ENCODE peak calls at places on chromosomes 12 and 14, in eight cellular contexts. W is IMR-90, I is mesendoderm, E is neuronal stem cell, Y is HCT116, U is fibroblast of lung, L is HepG2, K is H1. C is an unnamed sample.
A peak's percentile ranks its signal among the peaks of the same experiment; 100 is the strongest.

GRCh38 chr12:107349008-107349747 is 255.8 kb upstream of the CRY1 start:
- DNase-seq in W (peak; percentile 91), I (peak; percentile 89), E (no peak), Y (peak; percentile 94), U (peak; percentile 96), L (peak; percentile 98), K (no peak), C (no peak)

GRCh38 chr12:47649381-47649780 is 56.4 kb downstream of the RPAP3 start:
- DNase-seq in W (no peak), I (no peak), E (no peak), Y (no peak), U (no peak), L (no peak), K (no peak), C (no peak)

GRCh38 chr14:34582117-34582680 is 42.7 kb upstream of the EAPP start:
- DNase-seq in W (no peak), I (no peak), E (no peak), Y (no peak), U (no peak), L (no peak), K (no peak), C (no peak)

GRCh38 chr12:45781080-45781479 is 51.6 kb downstream of the ARID2 start:
- DNase-seq in W (no peak), I (no peak), E (no peak), Y (no peak), U (no peak), L (no peak), K (no peak), C (no peak)

GRCh38 chr12:25293596-25293995 is 42.9 kb upstream of the KRAS start:
- DNase-seq in W (no peak), I (no peak), E (no peak), Y (no peak), U (peak; percentile 18), L (no peak), K (no peak), C (no peak)

GRCh38 chr12:13044002-13044858 is at the start of gene FAM234B:
- DNase-seq in W (peak; percentile 62), I (peak; percentile 71), E (peak; percentile 76), Y (peak; percentile 19), U (peak; percentile 56), L (peak; percentile 40), K (peak; percentile 90), C (peak; percentile 82)

GRCh38 chr12:121918679-121919038 is 267 bp downstream of the CFAP251 start:
- DNase-seq in W (no peak), I (no peak), E (no peak), Y (no peak), U (no peak), L (no peak), K (no peak), C (peak; percentile 91)

GRCh38 chr12:6425588-6426531 is 18.9 kb upstream of the CD27 start:
- DNase-seq in W (peak; percentile 6), I (no peak), E (no peak), Y (no peak), U (no peak), L (peak; percentile 49), K (no peak), C (peak; percentile 94)

GRCh38 chr12:54028324-54029201 is at the start of gene HOXC6:
- DNase-seq in W (no peak), I (no peak), E (no peak), Y (no peak), U (no peak), L (no peak), K (no peak), C (peak; percentile 62)

GRCh38 chr14:85625925-85626585 is 96.1 kb downstream of the FLRT2 start:
- DNase-seq in W (peak; percentile 8), I (no peak), E (no peak), Y (no peak), U (peak; percentile 1), L (no peak), K (no peak), C (no peak)

DNA sequence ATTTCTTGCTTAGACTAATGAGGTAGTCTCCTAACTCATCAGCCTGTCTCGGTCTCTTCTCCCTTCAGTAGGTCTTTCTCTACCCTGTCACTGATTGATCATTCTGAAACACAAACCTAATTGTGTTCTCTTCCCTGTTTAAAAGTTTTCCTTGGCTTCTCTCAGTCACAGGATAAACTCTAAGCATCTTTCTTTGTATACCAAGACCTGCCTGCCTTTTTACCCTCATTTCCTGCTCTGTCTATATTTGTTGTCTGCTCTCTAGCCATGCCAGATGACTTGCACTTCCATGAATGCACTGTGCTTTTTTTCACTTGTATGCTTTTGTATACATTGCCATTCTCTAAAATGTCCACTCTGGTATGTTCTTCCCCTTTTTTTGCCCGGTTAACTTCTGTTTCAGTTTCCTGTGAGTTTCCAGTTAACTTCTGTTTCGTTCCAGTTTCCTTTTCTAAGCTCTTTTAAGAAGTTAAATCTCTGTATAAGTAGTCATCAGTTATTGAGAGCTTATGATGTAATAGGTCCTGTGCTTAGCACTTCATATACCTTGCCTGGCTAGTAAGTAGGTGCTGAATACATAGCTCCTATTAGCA is 12.8 kb downstream of the DIP2B start:
- DNase-seq in W (peak; percentile 84), I (no peak), E (no peak), Y (no peak), U (peak; percentile 70), L (peak; percentile 52), K (no peak), C (peak; percentile 76)
- H3K27ac ChIP-seq in W (peak overlapping the region; percentile 45), I (no peak overlapping the region), E (no peak overlapping the region), Y (no peak overlapping the region), U (peak overlapping the region; percentile 57), L (peak overlapping the region; percentile 50), K (no peak overlapping the region), C (peak overlapping the region; percentile 54)

GRCh38 chr14:99660794-99661193 is 15.9 kb downstream of the HHIPL1 start:
- DNase-seq in W (no peak), I (peak; percentile 65), E (no peak), Y (no peak), U (no peak), L (no peak), K (no peak), C (no peak)

GRCh38 chr14:99664636-99665273 is 19.3 kb upstream of the CYP46A1 start:
- DNase-seq in W (no peak), I (no peak), E (no peak), Y (no peak), U (no peak), L (peak; percentile 32), K (no peak), C (peak; percentile 73)

GRCh38 chr14:99663716-99664635 is 19.0 kb downstream of the HHIPL1 start:
- DNase-seq in W (no peak), I (peak; percentile 88), E (no peak), Y (no peak), U (no peak), L (no peak), K (peak; percentile 89), C (no peak)

GRCh38 chr14:99660006-99660566 is 15.2 kb downstream of the HHIPL1 start:
- DNase-seq in W (no peak), I (no peak), E (no peak), Y (no peak), U (no peak), L (no peak), K (peak; percentile 63), C (no peak)

DNA sequence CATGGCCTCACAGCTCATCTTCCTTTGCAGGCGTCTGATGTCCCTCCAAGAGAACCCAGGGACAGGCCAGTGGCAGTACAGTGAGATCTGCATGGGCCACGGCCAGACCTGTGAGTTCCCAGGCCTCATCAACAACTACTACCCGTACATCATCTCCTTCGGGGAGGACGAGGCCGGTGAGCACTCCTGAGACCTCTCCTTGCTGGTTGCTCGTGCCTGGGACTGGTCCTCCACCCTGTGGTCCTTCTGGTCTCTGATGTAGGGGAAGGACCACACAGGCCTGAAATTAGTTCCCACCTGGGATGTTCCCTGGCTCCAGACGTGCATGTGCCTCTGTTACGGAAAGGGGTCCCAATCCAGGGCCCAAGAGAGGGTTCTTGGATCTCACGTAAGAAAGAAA is 17.9 kb downstream of the HHIPL1 start:
- DNase-seq in W (no peak), I (no peak), E (no peak), Y (no peak), U (no peak), L (no peak), K (no peak), C (no peak)
- H3K9ac ChIP-seq in W (no peak overlapping the region), I (no peak overlapping the region), E (no peak overlapping the region), Y (no peak overlapping the region), U (no peak overlapping the region), L (no peak overlapping the region), K (no peak overlapping the region), C (no peak overlapping the region)

DNA sequence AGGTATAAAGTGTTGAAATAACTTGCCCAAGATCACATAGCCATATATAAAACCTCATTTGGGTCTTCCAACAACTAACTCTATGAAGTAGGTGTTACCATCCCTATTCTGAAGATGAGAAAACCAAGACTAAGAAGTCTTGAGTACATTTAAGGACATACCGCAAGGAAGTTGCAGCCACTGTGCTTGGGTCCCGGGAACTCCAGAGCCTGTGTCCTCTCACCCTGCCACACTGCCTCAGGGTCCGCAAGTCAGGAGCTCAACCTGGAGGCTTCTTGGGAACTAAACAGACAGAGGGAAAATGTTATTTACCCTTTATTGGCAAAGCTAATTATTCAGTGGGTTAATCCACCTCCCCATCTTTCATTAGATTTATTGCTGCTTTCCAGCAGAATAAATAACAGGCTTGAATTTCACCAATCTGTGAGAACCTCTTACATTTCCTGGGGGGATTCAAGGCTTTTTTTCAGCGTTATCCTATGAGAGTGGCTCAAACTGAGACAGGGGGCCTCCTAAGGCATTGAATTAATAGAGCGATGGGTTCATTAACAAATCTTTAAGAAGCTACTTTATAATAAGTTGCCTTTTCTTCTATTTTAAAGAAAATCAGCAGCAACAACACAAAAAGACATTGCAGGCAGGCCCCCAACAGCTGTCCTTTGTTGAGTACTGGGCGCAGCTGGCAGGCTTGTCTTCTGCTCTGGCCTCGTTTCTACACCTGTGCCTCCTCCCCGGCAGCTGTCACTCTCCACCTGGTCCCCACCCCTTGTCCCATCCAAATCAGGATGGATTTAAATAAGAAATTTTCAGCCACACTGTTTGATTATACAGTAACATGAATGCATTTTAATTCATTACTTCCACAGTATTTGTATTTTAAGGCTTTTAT is 25.3 kb downstream of the PHLDA1 start:
- DNase-seq in W (no peak), I (no peak), E (no peak), Y (no peak), U (no peak), L (no peak), K (no peak), C (no peak)
- H3K4me3 ChIP-seq in W (no peak overlapping the region), I (no peak overlapping the region), E (no peak overlapping the region), Y (no peak overlapping the region), U (no peak overlapping the region), L (no peak overlapping the region), K (no peak overlapping the region), C (no peak overlapping the region)

GRCh38 chr12:93805736-93806141 is 128.6 kb downstream of the CRADD start:
- DNase-seq in W (no peak), I (peak; percentile 39), E (no peak), Y (no peak), U (peak; percentile 68), L (no peak), K (no peak), C (no peak)

GRCh38 chr12:93804392-93805179 is 127.4 kb downstream of the CRADD start:
- DNase-seq in W (no peak), I (no peak), E (no peak), Y (no peak), U (peak; percentile 91), L (no peak), K (no peak), C (no peak)

GRCh38 chr12:93803408-93803807 is 126.2 kb downstream of the CRADD start:
- DNase-seq in W (peak; percentile 73), I (no peak), E (no peak), Y (no peak), U (peak; percentile 88), L (no peak), K (no peak), C (no peak)

GRCh38 chr12:93808169-93808899 is 131.2 kb downstream of the CRADD start:
- DNase-seq in W (no peak), I (no peak), E (no peak), Y (no peak), U (no peak), L (no peak), K (no peak), C (no peak)

GRCh38 chr12:93807354-93807753 is 130.2 kb downstream of the CRADD start:
- DNase-seq in W (no peak), I (no peak), E (no peak), Y (no peak), U (no peak), L (no peak), K (no peak), C (no peak)
- H3K27ac ChIP-seq in W (no peak overlapping the region), I (no peak overlapping the region), E (no peak overlapping the region), Y (no peak overlapping the region), U (no peak overlapping the region), L (no peak overlapping the region), K (no peak overlapping the region), C (no peak overlapping the region)

C was measured in Karpas-422.